ENCODE peak calls at places on chromosomes 1 and 21, in four cellular contexts. A is OCI-LY7, N is testis, H is pancreas. O is an unnamed sample.

GRCh38 chr1:38589036-38589435 is 270.5 kb downstream of the RRAGC start:
- DNase-seq in H (no peak), N (no peak), A (no peak), O (no peak)

GRCh38 chr1:27269276-27269675 is 34.8 kb downstream of the WDTC1 start:
- DNase-seq in N (no peak), H (no peak), A (no peak), O (no peak)

GRCh38 chr1:160114085-160114484 is 1.5 kb upstream of the ATP1A2 start:
- DNase-seq in H (no peak), A (no peak), N (no peak), O (no peak)

GRCh38 chr1:73218995-73219546 is 936.7 kb upstream of the NEGR1 start:
- DNase-seq in A (no peak), N (no peak), H (no peak), O (no peak)

GRCh38 chr1:238458924-238459323 is 568.2 kb upstream of the ZP4 start:
- DNase-seq in A (no peak), H (no peak), N (no peak), O (no peak)

GRCh38 chr1:87449348-87449963 is 120.8 kb downstream of the LMO4 start:
- DNase-seq in N (no peak), H (no peak), A (peak), O (no peak)

GRCh38 chr1:20584890-20585289 is 4.0 kb upstream of the CDA start:
- DNase-seq in N (no peak), A (no peak), H (no peak), O (no peak)

GRCh38 chr1:183215076-183215720 is 29.1 kb downstream of the LAMC2 start:
- DNase-seq in H (no peak), A (no peak), N (no peak), O (no peak)

DNA sequence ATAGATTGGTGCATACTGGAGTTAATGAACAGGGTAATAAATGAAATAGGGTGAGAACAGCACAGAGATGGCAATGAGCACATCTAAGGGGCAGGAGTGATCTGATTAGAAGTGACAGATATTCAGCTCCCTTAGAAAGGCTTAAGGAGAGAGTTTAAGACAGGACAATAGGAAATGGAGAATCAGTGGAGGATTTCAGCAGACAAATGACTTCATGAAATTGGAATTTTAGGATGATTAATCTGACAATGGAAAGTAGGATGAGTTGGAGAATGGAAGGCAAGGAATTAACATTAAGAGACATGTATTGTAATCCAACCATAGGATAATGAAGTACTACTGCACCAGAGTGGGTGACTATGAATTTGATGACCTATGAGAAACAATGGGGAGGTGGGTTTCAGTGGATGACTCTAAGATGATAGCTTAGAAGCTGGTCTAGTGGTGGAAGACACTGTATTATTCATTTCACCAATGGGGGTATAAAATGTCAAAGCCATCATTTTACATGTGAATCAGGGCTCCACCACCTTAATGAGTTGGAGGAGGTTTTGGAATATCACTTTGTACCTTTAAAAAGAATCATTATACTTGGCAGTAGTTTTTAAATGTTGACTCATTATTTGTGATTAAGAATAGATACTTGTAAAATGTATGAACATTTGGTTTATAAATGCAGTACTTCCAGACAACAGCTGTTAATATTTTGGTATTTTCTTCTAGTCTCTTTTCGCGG is 139.1 kb downstream of the PLA2G4A start:
- DNase-seq in A (no peak), N (no peak), H (no peak), O (no peak)
- H3K27ac ChIP-seq in A (no peak), N (no peak), H (no peak), O (no peak)

GRCh38 chr21:43681650-43682049 is 22.3 kb downstream of the RRP1B start:
- DNase-seq in A (no peak), H (no peak), N (no peak), O (no peak)
- H3K27ac ChIP-seq in A (no peak), H (no peak), N (no peak), O (no peak)

DNA sequence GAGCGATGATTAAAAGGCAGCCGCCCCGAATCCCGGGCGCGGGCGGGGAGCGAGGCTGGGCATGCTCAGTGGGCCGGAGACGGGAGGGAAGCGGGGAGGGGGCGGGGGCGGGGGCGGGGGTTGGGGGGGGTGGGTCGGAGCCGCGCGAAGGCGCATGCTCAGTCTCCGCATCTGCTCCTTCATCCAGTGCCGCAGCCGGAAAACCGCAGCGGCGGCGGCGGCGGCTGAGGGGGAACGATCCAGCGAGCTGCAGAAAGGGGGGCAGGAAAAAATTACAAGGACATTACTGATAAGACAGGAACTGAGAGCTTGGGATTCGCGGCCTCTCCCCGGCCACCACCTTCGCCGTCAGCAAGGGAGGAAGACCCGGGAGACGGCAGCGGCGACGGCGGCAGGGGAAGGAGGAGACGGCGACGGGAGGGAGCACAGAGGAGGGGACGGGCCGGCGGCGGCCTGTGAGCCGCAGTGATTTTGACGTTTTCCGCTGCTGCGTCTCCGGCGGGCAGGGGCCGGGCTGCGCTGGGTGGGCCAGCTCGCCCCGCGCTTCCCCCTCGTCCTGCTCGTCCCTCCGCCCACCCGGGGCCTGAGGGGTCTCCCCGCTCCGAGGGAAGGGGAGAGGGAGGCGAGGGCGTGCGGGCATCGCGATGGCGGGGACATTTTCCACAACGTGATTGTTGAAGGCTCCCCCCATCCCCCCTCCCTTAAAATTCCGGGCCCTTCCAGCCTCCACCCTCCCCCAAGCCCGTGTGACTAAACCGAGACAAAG is at the start of gene CAMSAP2:
- DNase-seq in A (peak), N (peak), H (peak), O (peak)
- H3K27ac ChIP-seq in A (peak), N (peak), H (peak), O (peak)

DNA sequence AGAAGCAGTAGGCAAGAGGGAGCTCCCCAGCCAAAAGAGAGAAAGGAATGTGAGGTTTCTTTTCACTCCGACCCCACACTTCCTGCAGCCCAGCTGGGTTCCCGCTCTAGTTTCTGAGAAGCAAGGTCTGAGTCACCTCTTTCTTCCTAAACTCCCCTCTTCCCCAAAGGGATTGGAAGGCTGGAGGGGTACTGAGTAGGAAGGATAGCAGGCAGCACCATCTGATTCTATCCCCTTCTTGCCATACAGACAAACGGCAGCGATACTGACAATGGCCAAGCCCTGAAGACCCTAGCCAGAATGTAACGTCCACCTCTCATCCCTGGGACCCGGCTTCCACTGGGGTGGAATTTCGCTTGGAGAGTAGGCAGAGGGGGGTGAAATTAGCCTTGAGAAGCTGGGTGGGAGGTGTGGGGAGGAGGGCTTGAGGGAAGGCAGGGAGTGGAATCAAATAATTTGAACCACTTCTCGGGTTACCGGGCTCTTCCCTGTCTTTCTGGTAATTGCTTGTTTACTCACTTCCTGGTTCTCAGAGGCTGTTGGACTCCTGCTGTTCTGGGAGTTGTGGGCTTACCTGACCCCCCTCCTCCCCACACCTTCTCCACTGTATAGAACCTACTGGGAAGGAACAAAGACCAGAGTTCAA is 13.2 kb downstream of the IER5 start:
- DNase-seq in N (no peak), A (no peak), H (no peak), O (no peak)
- H3K27ac ChIP-seq in N (peak), A (no peak), H (no peak), O (no peak)

GRCh38 chr1:42943166-42943565 is 15.5 kb downstream of the SLC2A1 start:
- DNase-seq in A (no peak), N (peak), H (peak), O (no peak)
- H3K27ac ChIP-seq in A (peak), N (peak), H (peak), O (peak)

GRCh38 chr1:162906485-162906884 is 45.5 kb upstream of the CCDC190 start:
- DNase-seq in H (no peak), N (no peak), A (no peak), O (no peak)
- H3K27ac ChIP-seq in H (no peak), N (no peak), A (no peak), O (no peak)